ENCODE peak calls at places on chromosomes 2 and 18, in four cellular contexts. I is H1, X is H9, L is mesendoderm. M is an unnamed sample.

GRCh38 chr2:150271952-150272351 is 215.5 kb downstream of the RND3 start:
- DNase-seq in L (no peak), I (no peak), X (no peak), M (peak)

GRCh38 chr2:238912228-238912915 is 64.5 kb downstream of the TWIST2 start:
- DNase-seq in X (no peak), L (no peak), I (no peak), M (no peak)

GRCh38 chr18:50986360-50987087 is 18.7 kb downstream of the ELAC1 start:
- DNase-seq in X (no peak), L (peak), I (no peak), M (peak)

GRCh38 chr2:191927319-191927867 is 80.5 kb upstream of the CAVIN2 start:
- DNase-seq in L (peak), X (no peak), I (no peak), M (peak)

GRCh38 chr2:111632661-111633060 is 251.3 kb downstream of the ANAPC1 start:
- DNase-seq in I (no peak), X (no peak), L (peak), M (peak)

GRCh38 chr2:3612639-3613523 is 18.0 kb downstream of the COLEC11 start:
- DNase-seq in X (no peak), I (peak), L (no peak), M (no peak)

GRCh38 chr18:46293699-46294300 is 189.6 kb downstream of the HAUS1 start:
- DNase-seq in L (peak), X (peak), I (no peak), M (peak)

GRCh38 chr2:42082026-42082425 is 34.2 kb downstream of the PKDCC start:
- DNase-seq in I (no peak), L (no peak), X (no peak), M (no peak)

GRCh38 chr18:66136039-66136438 is 385.2 kb downstream of the CDH7 start:
- DNase-seq in I (no peak), X (no peak), L (peak), M (no peak)

GRCh38 chr2:10141736-10142639 is 19.4 kb downstream of the RRM2 start:
- DNase-seq in I (peak), L (peak), X (peak), M (no peak)

GRCh38 chr2:167491788-167492187 is 603.5 kb downstream of the XIRP2 start:
- DNase-seq in X (no peak), L (no peak), I (no peak), M (no peak)

GRCh38 chr2:26692814-26693286 is 328 bp downstream of the KCNK3 start:
- DNase-seq in I (no peak), X (peak), L (peak), M (peak)

GRCh38 chr18:11955299-11956029 is 25.8 kb upstream of the IMPA2 start:
- DNase-seq in I (no peak), X (peak), L (peak), M (peak)
- H2BK5ac ChIP-seq in I (no peak), X (no peak), L (peak), M (peak)

GRCh38 chr2:120881981-120882788 is 146.5 kb downstream of the GLI2 start:
- DNase-seq in I (no peak), X (no peak), L (no peak), M (no peak)

GRCh38 chr2:120879401-120880295 is 144.0 kb downstream of the GLI2 start:
- DNase-seq in L (no peak), X (no peak), I (no peak), M (no peak)

GRCh38 chr2:120877409-120877808 is 141.7 kb downstream of the GLI2 start:
- DNase-seq in L (no peak), X (no peak), I (no peak), M (no peak)

GRCh38 chr2:120878970-120879369 is 143.3 kb downstream of the GLI2 start:
- DNase-seq in X (no peak), L (no peak), I (no peak), M (no peak)

GRCh38 chr2:120880381-120880780 is 144.7 kb downstream of the GLI2 start:
- DNase-seq in L (no peak), X (no peak), I (no peak), M (peak)
- H3K4me2 ChIP-seq in L (no peak), X (no peak), I (no peak), M (no peak)

GRCh38 chr2:128261245-128262128 is 57.2 kb downstream of the HS6ST1 start:
- DNase-seq in L (no peak), I (peak), X (peak), M (no peak)
- H2BK5ac ChIP-seq in L (no peak), I (peak), X (no peak), M (no peak)

GRCh38 chr2:224017976-224018375 is 21.1 kb downstream of the SERPINE2 start:
- DNase-seq in L (no peak), X (no peak), I (no peak), M (no peak)
- H3K4me2 ChIP-seq in L (no peak), X (no peak), I (no peak), M (no peak)

DNA sequence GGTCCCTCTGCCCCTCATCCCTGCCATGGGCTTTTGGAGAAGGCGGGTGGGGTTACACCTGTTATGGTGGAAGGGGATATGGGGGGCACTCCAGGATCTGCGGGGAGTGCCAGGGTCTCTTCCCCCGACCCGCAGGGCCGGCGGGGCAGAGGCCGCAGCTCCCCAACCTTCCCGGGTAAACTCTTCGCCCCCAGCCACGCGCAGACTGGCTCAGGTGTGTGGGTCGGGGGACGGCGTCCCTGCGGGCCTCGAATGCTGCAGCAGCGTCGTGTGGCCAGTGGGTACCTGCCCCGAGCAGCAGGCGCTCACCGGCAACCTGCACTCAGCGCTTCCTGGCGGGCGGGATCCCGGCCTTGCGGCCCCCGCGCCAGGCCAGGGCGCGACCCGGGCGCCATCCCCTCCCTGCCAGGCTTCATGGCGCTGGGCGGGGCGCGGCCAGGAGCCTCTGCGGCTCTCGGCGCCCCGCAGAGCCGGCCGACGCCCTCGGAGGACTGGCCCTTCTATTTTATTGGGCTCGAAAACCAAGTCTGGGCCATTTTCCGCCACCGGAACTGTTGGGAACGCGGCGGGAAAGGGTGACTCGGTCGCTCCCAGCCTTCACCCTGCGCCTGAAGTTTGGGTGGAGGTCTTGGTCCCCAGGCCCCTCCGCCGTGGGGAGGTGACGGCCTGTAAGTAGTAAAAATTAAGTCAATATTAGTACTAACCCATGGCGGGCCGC is 4.5 kb downstream of the GBX2 start:
- DNase-seq in L (no peak), I (peak), X (no peak), M (no peak)
- H2BK5ac ChIP-seq in L (no peak), I (peak), X (no peak), M (no peak)

GRCh38 chr2:74290466-74291216 is 52.6 kb downstream of the SLC4A5 start:
- DNase-seq in I (no peak), X (no peak), L (no peak), M (no peak)

GRCh38 chr2:74291891-74292621 is 51.2 kb downstream of the SLC4A5 start:
- DNase-seq in I (no peak), X (no peak), L (no peak), M (no peak)

GRCh38 chr2:74291217-74291551 is 52.0 kb downstream of the SLC4A5 start:
- DNase-seq in X (no peak), L (no peak), I (no peak), M (no peak)

GRCh38 chr2:74293191-74294065 is 49.8 kb downstream of the SLC4A5 start:
- DNase-seq in L (no peak), I (no peak), X (no peak), M (peak)

GRCh38 chr2:74292752-74293151 is 50.5 kb downstream of the SLC4A5 start:
- DNase-seq in X (no peak), L (no peak), I (no peak), M (peak)
- H3K4me2 ChIP-seq in X (no peak), L (no peak), I (no peak), M (no peak)

GRCh38 chr2:240347949-240348500 is 87.4 kb upstream of the GPC1 start:
- DNase-seq in I (no peak), L (no peak), X (no peak), M (no peak)
- H2BK5ac ChIP-seq in I (no peak), L (no peak), X (no peak), M (no peak)

GRCh38 chr2:144084114-144084661 is 435.7 kb downstream of the ZEB2 start:
- DNase-seq in I (no peak), L (no peak), X (no peak), M (peak)

GRCh38 chr2:144083211-144083610 is 436.7 kb downstream of the ZEB2 start:
- DNase-seq in X (no peak), L (no peak), I (no peak), M (peak)

GRCh38 chr2:144082777-144083176 is 437.1 kb downstream of the ZEB2 start:
- DNase-seq in L (no peak), X (no peak), I (no peak), M (no peak)

GRCh38 chr2:144088863-144089262 is 431.1 kb downstream of the ZEB2 start:
- DNase-seq in X (no peak), I (no peak), L (no peak), M (no peak)

GRCh38 chr2:144086965-144087364 is 433.0 kb downstream of the ZEB2 start:
- DNase-seq in X (no peak), I (no peak), L (no peak), M (peak)
- H3K4me2 ChIP-seq in X (no peak), I (no peak), L (no peak), M (no peak)

GRCh38 chr2:129925381-129925780 is 54.1 kb upstream of the RAB6C start:
- DNase-seq in L (no peak), X (no peak), I (no peak), M (no peak)

GRCh38 chr2:129930451-129930850 is 49.0 kb upstream of the RAB6C start:
- DNase-seq in X (no peak), I (peak), L (no peak), M (no peak)

GRCh38 chr2:129934044-129934822 is 45.2 kb upstream of the RAB6C start:
- DNase-seq in L (peak), X (peak), I (peak), M (no peak)

GRCh38 chr2:129927696-129928095 is 51.8 kb upstream of the RAB6C start:
- DNase-seq in I (peak), X (no peak), L (no peak), M (no peak)

GRCh38 chr2:129929321-129930290 is 49.9 kb upstream of the RAB6C start:
- DNase-seq in I (peak), L (no peak), X (no peak), M (no peak)
- H2BK5ac ChIP-seq in I (no peak), L (no peak), X (no peak), M (no peak)